ENCODE peak calls at places on chromosomes 12 and 14, in ten cellular contexts. C is CD4-positive, CD25-positive, alpha-beta regulatory T cell; U is GM23248; R is mesendoderm; M is ascending aorta; B is tibial artery; O is lung; W is adrenal gland; F is CD8-positive, alpha-beta memory T cell; H is psoas muscle. T is an unnamed sample.

GRCh38 chr12:115000038-115000437 is 316.1 kb upstream of the TBX3 start:
- DNase-seq in C (no peak), U (peak), R (peak), M (no peak), B (no peak), O (no peak), W (peak), F (no peak), H (no peak), T (no peak)

GRCh38 chr14:29846339-29847129 is 81.1 kb downstream of the PRKD1 start:
- DNase-seq in C (no peak), U (no peak), R (no peak), M (no peak), B (no peak), O (no peak), W (no peak), F (no peak), H (no peak), T (no peak)

GRCh38 chr12:49959570-49960473 is 1.9 kb upstream of the AQP5 start:
- DNase-seq in C (no peak), U (no peak), R (peak), M (no peak), B (no peak), O (peak), W (no peak), F (no peak), H (no peak), T (no peak)

GRCh38 chr14:71533396-71533795 is 398.8 kb upstream of the RGS6 start:
- DNase-seq in C (no peak), U (peak), R (no peak), M (no peak), B (no peak), O (no peak), W (no peak), F (no peak), H (no peak), T (no peak)

GRCh38 chr12:645563-646071 is 17.6 kb downstream of the NINJ2 start:
- DNase-seq in C (no peak), U (peak), R (peak), M (peak), B (peak), O (no peak), W (peak), F (no peak), H (peak), T (no peak)

GRCh38 chr12:38370311-38370710 is 53.7 kb downstream of the ALG10B start:
- DNase-seq in C (no peak), U (no peak), R (no peak), M (no peak), B (no peak), O (no peak), W (no peak), F (no peak), H (no peak), T (no peak)

GRCh38 chr12:54522213-54522612 is 24.7 kb downstream of the NCKAP1L start:
- DNase-seq in C (no peak), U (peak), R (no peak), M (no peak), B (no peak), O (no peak), W (no peak), F (no peak), H (no peak), T (no peak)

GRCh38 chr12:40336573-40337199 is 111.9 kb downstream of the LRRK2 start:
- DNase-seq in C (no peak), U (peak), R (no peak), M (no peak), B (no peak), O (no peak), W (no peak), F (no peak), H (no peak), T (no peak)

GRCh38 chr14:87386453-87386980 is 606.5 kb downstream of the GALC start:
- DNase-seq in C (no peak), U (no peak), R (no peak), M (no peak), B (no peak), O (no peak), W (no peak), F (no peak), H (no peak), T (no peak)

GRCh38 chr12:44247588-44247987 is 411.7 kb downstream of the TMEM117 start:
- DNase-seq in C (no peak), U (no peak), R (peak), M (no peak), B (no peak), O (no peak), W (no peak), F (no peak), H (no peak), T (no peak)

GRCh38 chr12:3789838-3790237 is 36.9 kb upstream of the CRACR2A start:
- DNase-seq in C (no peak), U (no peak), R (no peak), M (no peak), B (no peak), O (no peak), W (no peak), F (no peak), H (no peak), T (no peak)

GRCh38 chr14:31692376-31692781 is 131.2 kb downstream of the NUBPL start:
- DNase-seq in C (no peak), U (peak), R (no peak), M (no peak), B (no peak), O (no peak), W (no peak), F (no peak), H (no peak), T (no peak)

GRCh38 chr12:85733984-85734383 is 102.2 kb downstream of the RASSF9 start:
- DNase-seq in C (no peak), U (peak), R (no peak), M (no peak), B (no peak), O (no peak), W (no peak), F (no peak), H (no peak), T (no peak)

GRCh38 chr12:121711925-121712461 is 559 bp upstream of the TMEM120B start:
- DNase-seq in C (peak), U (peak), R (peak), M (peak), B (peak), O (peak), W (peak), F (peak), H (peak), T (no peak)

DNA sequence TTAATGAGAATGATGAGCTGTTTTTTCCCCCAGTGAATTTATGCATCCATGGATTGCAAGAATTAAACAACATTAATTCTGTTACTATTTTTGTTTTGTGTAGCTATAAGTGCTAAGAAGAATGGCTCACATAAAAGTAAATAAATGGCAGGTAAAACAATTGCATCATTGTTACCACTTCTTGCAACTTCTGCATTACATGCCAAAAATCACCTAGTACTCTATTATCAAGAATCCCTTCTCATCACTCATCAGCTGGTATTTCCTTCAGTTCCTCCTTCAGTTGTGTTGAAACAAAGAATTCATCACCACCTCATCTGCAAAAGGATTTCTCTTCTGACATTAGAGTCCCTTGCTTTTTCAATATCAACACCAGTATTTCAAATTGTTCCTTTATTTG is 773 bp downstream of the A2M start:
- DNase-seq in C (no peak), U (peak), R (no peak), M (no peak), B (no peak), O (no peak), W (no peak), F (no peak), H (no peak), T (no peak)
- H3K27ac ChIP-seq in C (no peak), U (no peak), R (no peak), M (peak), B (peak), O (peak), W (no peak), F (no peak), H (peak), T (peak)

DNA sequence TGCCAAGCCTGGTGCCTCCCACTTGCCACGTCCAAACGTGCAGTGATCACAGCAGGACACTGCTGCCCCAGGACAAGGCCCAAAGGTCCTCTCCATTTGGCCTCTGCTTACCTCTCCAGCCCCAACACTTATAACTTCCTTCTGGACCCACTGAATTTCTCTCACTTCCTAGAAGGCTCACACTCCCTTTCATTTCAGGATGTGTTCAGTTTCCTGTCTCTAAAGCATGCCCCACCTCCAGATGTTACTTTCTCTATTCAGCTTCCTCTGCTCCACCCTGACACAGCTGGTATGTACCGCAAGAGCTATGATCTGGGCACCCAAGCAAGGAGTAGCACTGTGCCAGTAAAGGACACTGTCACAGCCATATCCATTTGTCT is 33.0 kb downstream of the CDKL1 start:
- DNase-seq in C (peak), U (peak), R (no peak), M (no peak), B (no peak), O (no peak), W (no peak), F (peak), H (no peak), T (no peak)
- H3K4me3 ChIP-seq in C (peak), U (peak), R (no peak), M (peak), B (peak), O (no peak), W (peak), F (peak), H (peak), T (peak)

GRCh38 chr12:122790393-122791075 is 16.2 kb downstream of the CCDC62 start:
- DNase-seq in C (no peak), U (peak), R (peak), M (no peak), B (no peak), O (no peak), W (no peak), F (no peak), H (no peak), T (no peak)
- H3K27ac ChIP-seq in C (no peak), U (no peak), R (no peak), M (no peak), B (no peak), O (no peak), W (no peak), F (no peak), H (no peak), T (no peak)

GRCh38 chr12:64171715-64172114 is 50.4 kb downstream of the KICS2 start:
- DNase-seq in C (no peak), U (peak), R (peak), M (no peak), B (no peak), O (no peak), W (peak), F (no peak), H (no peak), T (no peak)
- H3K4me3 ChIP-seq in C (no peak), U (peak), R (no peak), M (no peak), B (no peak), O (no peak), W (no peak), F (no peak), H (no peak), T (no peak)

GRCh38 chr12:110249105-110249504 is 31.9 kb upstream of the ATP2A2 start:
- DNase-seq in C (no peak), U (no peak), R (no peak), M (no peak), B (no peak), O (no peak), W (peak), F (no peak), H (peak), T (no peak)
- H3K27ac ChIP-seq in C (no peak), U (no peak), R (no peak), M (peak), B (peak), O (peak), W (no peak), F (no peak), H (peak), T (peak)

DNA sequence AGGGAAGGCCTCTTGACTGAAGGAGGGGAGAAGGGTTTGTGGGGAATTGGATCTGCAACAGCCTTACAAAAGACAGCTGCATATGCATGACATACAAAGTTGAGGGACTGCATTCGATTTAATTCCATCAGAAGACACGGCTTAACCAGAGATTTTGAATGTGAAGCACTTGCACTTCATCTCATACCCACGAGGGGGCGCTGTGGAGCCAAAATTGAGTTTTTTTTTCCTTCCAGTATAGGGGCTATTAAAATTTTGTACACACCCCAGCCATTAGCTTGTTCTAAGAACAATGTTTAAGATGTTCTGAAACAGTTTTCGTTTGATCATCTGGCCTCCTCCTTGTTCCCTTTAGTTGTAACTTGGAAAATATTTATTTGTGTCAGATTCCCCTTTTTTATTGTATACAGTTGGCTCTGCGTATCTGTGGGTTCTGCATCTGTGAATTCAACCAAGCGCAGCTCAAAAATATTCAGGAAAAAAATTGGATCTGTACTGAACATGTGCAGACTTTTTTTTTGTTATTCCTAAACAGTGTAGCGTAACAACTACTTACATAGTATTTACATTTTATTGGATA is 1.6 kb downstream of the SUDS3 start:
- DNase-seq in C (peak), U (peak), R (peak), M (peak), B (peak), O (peak), W (peak), F (peak), H (peak), T (no peak)
- H3K4me3 ChIP-seq in C (peak), U (peak), R (peak), M (peak), B (peak), O (peak), W (peak), F (peak), H (peak), T (peak)

DNA sequence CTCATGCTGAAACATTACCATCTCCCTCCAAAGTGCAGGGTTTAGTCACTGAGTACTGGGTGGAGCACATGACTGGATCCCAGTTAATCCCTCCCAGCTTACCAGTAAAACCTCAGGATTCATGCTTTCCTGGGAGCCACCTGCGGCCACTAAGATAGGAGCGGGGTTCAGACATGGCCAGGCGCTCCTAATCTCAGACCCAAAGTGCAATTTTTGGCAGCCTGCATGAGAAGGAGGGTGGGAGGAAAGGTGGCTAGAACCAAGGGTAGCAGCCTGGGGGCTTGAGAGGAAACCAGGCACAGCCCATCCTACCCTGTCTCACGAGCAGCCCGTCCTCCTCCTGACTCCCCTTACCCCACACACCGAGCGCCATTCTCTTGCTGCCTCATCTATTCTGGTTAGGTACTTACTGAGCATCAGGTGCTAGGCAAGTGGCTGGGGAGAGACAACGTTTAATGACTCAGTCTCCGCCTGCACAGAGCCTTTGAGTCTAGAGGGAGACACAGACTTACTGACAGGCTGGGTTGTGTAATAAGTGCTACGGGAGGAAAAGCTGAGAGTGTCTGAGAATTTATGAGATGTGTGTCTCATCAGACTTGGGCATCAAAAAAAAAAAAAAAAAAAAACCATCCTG is 9.9 kb downstream of the GPRC5A start:
- DNase-seq in C (no peak), U (peak), R (no peak), M (peak), B (peak), O (no peak), W (peak), F (no peak), H (peak), T (peak)
- H3K27ac ChIP-seq in C (no peak), U (peak), R (no peak), M (peak), B (peak), O (no peak), W (no peak), F (no peak), H (no peak), T (peak)

T was measured in vagina.